ENCODE peak calls at places on chromosomes 16 and 17, in five cellular contexts. Q is choroid plexus epithelial cell, P is neural progenitor cell, T is brain microvascular endothelial cell, U is heart left ventricle. I is an unnamed sample.

GRCh38 chr16:5509336-5509735 is 411.7 kb upstream of the EEF2KMT start:
- DNase-seq in Q (no peak), P (no peak), T (no peak), U (no peak), I (no peak)

GRCh38 chr17:3754458-3755334 is 31.0 kb downstream of the HASPIN start:
- DNase-seq in Q (no peak), P (peak), T (no peak), U (no peak), I (peak)

GRCh38 chr17:21300601-21301571 is 16.4 kb downstream of the MAP2K3 start:
- DNase-seq in Q (no peak), P (no peak), T (no peak), U (peak), I (no peak)

GRCh38 chr17:7130626-7131467 is 16.2 kb upstream of the ASGR2 start:
- DNase-seq in Q (peak), P (no peak), T (no peak), U (no peak), I (no peak)

GRCh38 chr17:79873583-79873982 is 34.3 kb upstream of the CBX4 start:
- DNase-seq in Q (no peak), P (no peak), T (no peak), U (no peak), I (no peak)

GRCh38 chr17:51764387-51764971 is 394.0 kb downstream of the CA10 start:
- DNase-seq in Q (peak), P (peak), T (peak), U (no peak), I (peak)

GRCh38 chr17:57899822-57900221 is 50.0 kb upstream of the MRPS23 start:
- DNase-seq in Q (no peak), P (no peak), T (no peak), U (peak), I (peak)

GRCh38 chr16:75301804-75302203 is 50.4 kb upstream of the BCAR1 start:
- DNase-seq in Q (no peak), P (no peak), T (no peak), U (no peak), I (no peak)

GRCh38 chr17:9729034-9729650 is 62.2 kb downstream of the DHRS7C start:
- DNase-seq in Q (peak), P (peak), T (no peak), U (no peak), I (peak)

GRCh38 chr17:17125136-17126084 is 80.7 kb downstream of the PLD6 start:
- DNase-seq in Q (peak), P (peak), T (no peak), U (peak), I (no peak)

GRCh38 chr17:9531080-9531479 is 44.5 kb downstream of the STX8 start:
- DNase-seq in Q (peak), P (no peak), T (no peak), U (no peak), I (no peak)

GRCh38 chr17:263271-263670 is 81.8 kb upstream of the DOC2B start:
- DNase-seq in Q (no peak), P (no peak), T (no peak), U (no peak), I (no peak)

DNA sequence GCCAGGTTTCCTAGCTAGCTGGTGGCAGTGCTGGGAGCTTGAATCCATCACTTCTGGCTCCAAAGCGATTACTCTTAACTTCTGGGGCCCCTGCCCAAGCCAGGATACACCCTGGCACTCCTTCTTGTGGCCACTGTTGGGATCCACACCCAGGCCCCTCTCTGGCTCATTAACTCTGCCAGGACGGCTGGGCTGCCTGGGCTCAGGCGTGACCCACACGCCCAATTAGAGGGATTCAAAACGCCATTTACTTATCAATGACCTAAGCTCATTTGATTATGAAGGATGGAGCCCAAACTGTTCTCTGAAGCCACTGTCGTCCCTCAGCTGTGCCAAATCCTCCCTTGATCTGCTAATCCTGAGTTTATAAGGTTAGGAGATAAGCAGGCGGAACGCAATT is 79.7 kb upstream of the BRD7 start:
- DNase-seq in Q (no peak), P (peak), T (no peak), U (no peak), I (peak)
- TF ChIP-seq CTCF in Q (no peak), P (peak), T (peak), U (peak), I (no peak)

GRCh38 chr17:63116228-63116627 is 150.2 kb downstream of the TANC2 start:
- DNase-seq in Q (no peak), P (peak), T (no peak), U (no peak), I (no peak)
- TF ChIP-seq CTCF in Q (peak), P (peak), T (peak), U (no peak), I (no peak)

GRCh38 chr16:796296-797119 is 4.0 kb downstream of the GNG13 start:
- DNase-seq in Q (no peak), P (no peak), T (no peak), U (no peak), I (no peak)

GRCh38 chr16:793414-793813 is 5.0 kb downstream of the CHTF18 start:
- DNase-seq in Q (no peak), P (no peak), T (no peak), U (no peak), I (no peak)

GRCh38 chr16:794091-794842 is 5.8 kb downstream of the CHTF18 start:
- DNase-seq in Q (no peak), P (peak), T (no peak), U (no peak), I (no peak)

GRCh38 chr16:795580-796229 is 4.8 kb downstream of the GNG13 start:
- DNase-seq in Q (no peak), P (no peak), T (no peak), U (no peak), I (peak)

GRCh38 chr16:794853-795466 is 5.6 kb downstream of the GNG13 start:
- DNase-seq in Q (no peak), P (no peak), T (no peak), U (no peak), I (no peak)
- TF ChIP-seq CTCF in Q (no peak), P (no peak), T (no peak), U (no peak), I (no peak)

DNA sequence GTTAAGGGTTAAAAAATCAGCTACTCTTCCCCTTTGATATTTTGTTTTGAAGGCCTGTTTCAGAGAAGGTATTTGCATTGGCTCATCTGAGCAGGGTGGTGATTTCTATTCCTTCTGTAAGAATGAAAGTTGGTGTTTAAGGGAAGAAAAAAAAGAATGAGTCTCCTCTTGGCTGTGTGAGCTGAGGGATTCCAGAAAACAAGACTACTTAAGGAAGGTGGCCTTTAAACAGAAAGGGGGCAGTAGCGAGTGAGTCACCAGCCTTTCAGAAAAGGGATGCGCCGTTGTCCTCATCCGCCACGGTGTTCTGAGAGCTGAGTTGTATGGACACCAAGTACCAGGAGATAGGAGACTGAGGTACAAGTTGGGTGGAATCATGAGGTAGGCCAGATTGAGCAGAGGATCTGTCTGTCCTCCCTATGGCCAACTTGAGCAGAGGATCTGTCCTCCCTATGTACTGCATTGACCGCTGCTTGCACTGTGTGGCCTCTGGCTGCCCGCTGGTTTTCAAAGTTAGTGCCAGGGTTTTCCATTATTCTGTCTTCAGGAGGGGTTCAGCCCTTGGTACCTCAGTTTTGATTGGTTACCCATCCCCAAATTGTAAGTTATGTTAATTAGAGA is 8.2 kb downstream of the PRKCA start:
- DNase-seq in Q (no peak), P (peak), T (no peak), U (no peak), I (no peak)
- TF ChIP-seq CTCF in Q (peak), P (peak), T (peak), U (no peak), I (no peak)

DNA sequence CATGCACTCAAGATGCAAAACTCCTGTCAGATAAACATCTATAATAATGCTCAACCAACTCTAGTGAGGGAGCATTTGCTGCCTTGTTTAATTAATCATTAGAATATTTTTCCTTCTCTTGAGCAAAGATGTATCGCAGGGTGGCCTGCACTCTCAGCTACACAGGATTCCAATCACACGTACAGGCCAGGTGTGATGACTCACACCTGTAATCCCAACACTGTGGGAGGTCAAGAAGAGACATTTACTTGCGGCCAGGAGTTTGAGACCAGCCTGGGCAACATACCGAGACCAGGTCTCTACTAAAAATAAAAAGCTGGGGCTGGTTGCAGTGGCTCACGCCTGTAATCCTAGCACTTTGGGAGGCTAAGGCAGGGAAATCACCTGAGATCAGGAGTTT is 49.1 kb downstream of the ARHGAP17 start:
- DNase-seq in Q (no peak), P (no peak), T (no peak), U (no peak), I (no peak)
- TF ChIP-seq CTCF in Q (no peak), P (no peak), T (no peak), U (no peak), I (no peak)

DNA sequence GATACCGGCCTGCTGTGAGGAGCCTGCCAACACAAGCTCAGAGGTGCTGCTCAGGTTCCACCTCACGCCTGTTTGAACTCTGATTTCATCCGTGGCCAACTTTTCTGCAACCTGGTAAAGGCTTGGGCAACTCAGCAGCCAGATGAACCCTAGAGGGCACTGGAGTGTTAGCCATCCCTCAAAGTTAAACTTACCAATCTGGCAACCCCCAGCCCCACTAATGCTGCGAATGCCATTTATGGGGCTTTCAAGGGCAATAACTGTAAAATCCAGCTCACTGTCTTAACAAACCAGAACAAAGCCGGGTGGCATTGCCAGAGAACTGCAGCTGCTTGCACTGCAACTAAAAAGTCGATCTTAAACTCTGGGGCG is 105.5 kb downstream of the AXIN2 start:
- DNase-seq in Q (peak), P (peak), T (no peak), U (no peak), I (no peak)
- TF ChIP-seq CTCF in Q (peak), P (peak), T (peak), U (peak), I (no peak)

GRCh38 chr16:57736419-57737281 is 1.1 kb downstream of the KATNB1 start:
- DNase-seq in Q (peak), P (peak), T (peak), U (no peak), I (peak)
- TF ChIP-seq CTCF in Q (peak), P (no peak), T (peak), U (peak), I (no peak)

I was measured in Calu3.